ENCODE peak calls at places on chromosomes 16 and 17, in four cellular contexts. Q is neural progenitor cell, V is fibroblast of lung, M is GM23338. G is an unnamed sample.

GRCh38 chr17:66714046-66715023 is 120.6 kb upstream of the CACNG5 start:
- DNase-seq in Q (no peak), V (no peak), M (no peak), G (no peak)

GRCh38 chr16:80300876-80301275 is 239.9 kb upstream of the DYNLRB2 start:
- DNase-seq in Q (no peak), V (peak; percentile 89), M (no peak), G (no peak)

GRCh38 chr17:44360826-44361225 is 2.8 kb downstream of the FAM171A2 start:
- DNase-seq in Q (peak; percentile 85), V (peak; percentile 34), M (peak; percentile 69), G (no peak)

GRCh38 chr16:57591086-57591869 is 37.2 kb upstream of the ADGRG1 start:
- DNase-seq in Q (peak; percentile 85), V (peak; percentile 89), M (peak; percentile 87), G (peak; percentile 93)

GRCh38 chr16:69848635-69849545 is 86.8 kb downstream of the WWP2 start:
- DNase-seq in Q (no peak), V (peak; percentile 95), M (no peak), G (peak; percentile 14)

GRCh38 chr16:64841071-64841470 is 280.8 kb downstream of the CDH11 start:
- DNase-seq in Q (no peak), V (no peak), M (no peak), G (no peak)

GRCh38 chr17:3896108-3897099 is 3.6 kb upstream of the CAMKK1 start:
- DNase-seq in Q (no peak), V (no peak), M (no peak), G (no peak)

GRCh38 chr16:89195521-89196171 is 4.7 kb downstream of the SLC22A31 start:
- DNase-seq in Q (no peak), V (no peak), M (no peak), G (no peak)

GRCh38 chr16:78770353-78771091 is 671.1 kb downstream of the WWOX start:
- DNase-seq in Q (peak; percentile 76), V (peak; percentile 1), M (peak; percentile 84), G (peak; percentile 19)

GRCh38 chr16:8816967-8817662 is 19.5 kb downstream of the PMM2 start:
- DNase-seq in Q (no peak), V (peak; percentile 12), M (no peak), G (no peak)

GRCh38 chr17:40086150-40087044 is 14.0 kb downstream of the NR1D1 start:
- DNase-seq in Q (peak; percentile 83), V (no peak), M (peak; percentile 90), G (no peak)

GRCh38 chr16:26795184-26795583 is 271.5 kb upstream of the C16orf82 start:
- DNase-seq in Q (peak; percentile 56), V (no peak), M (peak; percentile 29), G (no peak)

GRCh38 chr17:5921919-5922318 is 148.3 kb upstream of the WSCD1 start:
- DNase-seq in Q (no peak), V (peak; percentile 33), M (no peak), G (peak; percentile 21)

GRCh38 chr17:75950850-75951554 is 10.2 kb upstream of the FBF1 start:
- DNase-seq in Q (no peak), V (peak; percentile 61), M (no peak), G (no peak)

GRCh38 chr16:11402051-11402744 is 56.9 kb downstream of the RMI2 start:
- DNase-seq in Q (no peak), V (no peak), M (no peak), G (no peak)

GRCh38 chr17:63762106-63763078 is 11.0 kb downstream of the CCDC47 start:
- DNase-seq in Q (no peak), V (no peak), M (no peak), G (no peak)

GRCh38 chr17:10120113-10120485 is 78.3 kb downstream of the GAS7 start:
- DNase-seq in Q (no peak), V (no peak), M (no peak), G (no peak)

GRCh38 chr17:63611354-63611753 is 10.7 kb downstream of the TACO1 start:
- DNase-seq in Q (no peak), V (no peak), M (no peak), G (no peak)

GRCh38 chr16:19809121-19809635 is 75.5 kb downstream of the GPRC5B start:
- DNase-seq in Q (no peak), V (peak; percentile 65), M (no peak), G (peak; percentile 10)

GRCh38 chr17:82794781-82795505 is 43.1 kb downstream of the TBCD start:
- DNase-seq in Q (no peak), V (peak; percentile 22), M (no peak), G (no peak)

GRCh38 chr16:675884-676564 is 553 bp downstream of the RHBDL1 start:
- DNase-seq in Q (no peak), V (no peak), M (peak; percentile 36), G (no peak)
- H3K4me3 ChIP-seq in Q (peak overlapping the region; percentile 50), V (peak overlapping the region; percentile 15), M (peak overlapping the region; percentile 66), G (peak overlapping the region; percentile 30)

DNA sequence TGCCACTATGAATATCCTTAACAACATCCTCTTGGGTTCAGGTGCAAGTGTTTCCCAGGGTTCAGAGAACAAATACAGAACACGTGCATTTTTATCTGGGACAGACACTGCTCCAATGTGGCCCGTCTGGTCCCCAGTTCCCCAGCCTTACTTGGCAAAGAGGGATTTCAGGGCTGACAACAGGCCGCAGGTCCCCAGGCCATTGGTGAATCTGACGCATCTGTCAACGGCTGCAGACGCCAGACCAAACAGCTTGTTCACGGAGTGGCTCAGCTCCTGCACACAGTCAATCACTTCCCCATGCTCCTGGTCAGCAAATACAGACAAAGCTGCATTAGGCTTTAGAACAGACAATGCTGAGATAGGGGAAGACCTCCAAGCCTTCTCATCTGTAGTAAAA is 36.2 kb downstream of the COG7 start:
- DNase-seq in Q (no peak), V (no peak), M (no peak), G (no peak)
- H3K36me3 ChIP-seq in Q (no peaks in the 10 kb centered on the region), V (peaks cover 9% of the 10 kb centered on the region), M (no peaks in the 10 kb centered on the region), G (peaks cover 3% of the 10 kb centered on the region)

GRCh38 chr17:1627219-1627986 is 1.2 kb downstream of the SLC43A2 start:
- DNase-seq in Q (no peak), V (no peak), M (peak; percentile 56), G (no peak)
- H3K4me3 ChIP-seq in Q (peak overlapping the region; percentile 69), V (peak overlapping the region; percentile 80), M (peak overlapping the region; percentile 86), G (peak overlapping the region; percentile 97)

GRCh38 chr16:31130336-31130812 is 5.2 kb downstream of the PRSS8 start:
- DNase-seq in Q (no peak), V (no peak), M (no peak), G (no peak)

GRCh38 chr16:31128711-31129567 is 6.6 kb downstream of the PRSS8 start:
- DNase-seq in Q (no peak), V (no peak), M (no peak), G (peak; percentile 59)

GRCh38 chr16:31131416-31131815 is 4.1 kb downstream of the PRSS8 start:
- DNase-seq in Q (no peak), V (no peak), M (no peak), G (no peak)

GRCh38 chr16:31130899-31131298 is 4.6 kb downstream of the PRSS8 start:
- DNase-seq in Q (no peak), V (no peak), M (peak; percentile 74), G (peak; percentile 82)

GRCh38 chr16:31129568-31130335 is 5.8 kb downstream of the PRSS8 start:
- DNase-seq in Q (no peak), V (peak; percentile 51), M (no peak), G (no peak)
- H3K36me3 ChIP-seq in Q (no peaks in the 10 kb centered on the region), V (peaks cover 5% of the 10 kb centered on the region), M (peaks cover 9% of the 10 kb centered on the region), G (peaks cover 18% of the 10 kb centered on the region)

DNA sequence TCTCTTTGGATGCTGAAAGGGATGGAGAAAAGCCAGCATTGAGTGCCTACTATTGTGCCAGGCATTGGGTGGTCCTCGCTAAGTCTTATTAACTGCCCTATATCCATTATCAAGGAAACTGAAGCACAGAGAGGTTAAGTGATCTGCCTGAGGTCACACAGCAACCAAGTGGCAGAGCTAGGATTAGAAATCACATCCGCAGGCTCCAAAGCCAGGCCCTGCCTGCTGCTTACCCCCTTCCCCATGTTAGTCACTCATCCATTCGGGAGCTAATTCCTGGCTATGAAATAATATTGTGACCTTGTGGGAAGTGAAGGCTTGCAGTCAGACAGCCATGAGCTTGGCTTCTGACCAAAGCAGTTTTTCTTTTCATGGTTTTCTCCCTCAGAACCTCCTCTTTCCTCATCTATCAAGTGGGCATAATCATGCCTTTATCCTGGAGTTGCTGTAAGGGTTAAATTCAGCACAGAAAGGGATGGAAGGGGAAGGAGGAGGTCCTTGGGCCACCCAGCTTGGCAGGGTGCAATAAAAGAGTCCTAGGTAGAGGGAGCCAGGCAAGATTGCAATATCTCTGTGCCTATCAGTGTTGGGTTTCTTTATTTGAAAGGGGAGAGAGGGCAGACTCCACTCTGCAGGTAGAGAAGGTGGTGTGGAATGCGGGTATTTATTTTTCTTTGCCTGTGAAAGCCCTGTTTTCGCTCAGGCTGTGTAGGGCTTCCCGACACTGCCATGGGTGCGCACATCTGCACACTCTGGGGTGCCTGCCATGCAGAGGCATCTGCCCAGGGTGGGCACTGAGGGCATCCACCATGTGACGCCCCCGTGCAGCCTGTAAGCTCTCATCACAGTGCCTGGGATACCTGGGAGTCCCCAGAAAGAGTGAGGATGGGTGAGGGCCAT is 11.3 kb downstream of the RAI1 start:
- DNase-seq in Q (no peak), V (peak; percentile 48), M (no peak), G (no peak)
- H3K4me3 ChIP-seq in Q (peak overlapping the region; percentile 24), V (no peak overlapping the region), M (peak overlapping the region; percentile 66), G (no peak overlapping the region)

DNA sequence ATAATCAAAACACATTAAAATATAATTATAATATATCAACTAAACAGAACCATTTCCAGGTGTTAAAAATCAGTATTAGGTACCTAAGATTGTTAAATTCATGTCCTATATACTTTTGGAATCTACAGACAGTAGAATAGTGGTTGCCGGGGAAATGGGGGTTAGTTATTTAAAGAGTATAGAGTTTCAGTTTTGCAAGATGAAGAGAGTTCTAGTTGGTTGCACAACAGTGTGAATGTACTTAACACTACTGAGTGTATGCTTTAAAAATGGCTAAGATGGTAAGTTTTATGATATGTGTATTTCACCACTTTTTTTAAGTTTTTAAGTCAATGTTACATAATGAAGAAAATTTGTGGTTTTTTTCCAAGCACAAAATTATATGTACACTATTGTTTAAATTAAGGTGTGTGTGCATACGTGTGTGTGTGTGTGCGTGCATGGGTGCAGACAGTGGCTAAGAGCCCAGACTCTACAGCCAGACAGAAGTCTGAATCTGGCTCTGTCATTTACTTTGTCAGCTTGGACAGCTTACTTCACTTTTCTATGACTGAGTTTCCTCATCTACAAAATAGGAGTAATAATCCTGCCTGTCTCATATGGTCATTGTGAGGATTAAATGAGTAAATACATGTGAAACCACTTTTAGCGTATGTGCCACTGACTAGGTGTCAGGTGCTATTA is 25.3 kb upstream of the PHAF1 start:
- DNase-seq in Q (no peak), V (no peak), M (no peak), G (peak; percentile 18)
- H3K36me3 ChIP-seq in Q (no peaks in the 10 kb centered on the region), V (no peaks in the 10 kb centered on the region), M (no peaks in the 10 kb centered on the region), G (peaks cover 3% of the 10 kb centered on the region)

GRCh38 chr17:14144513-14144912 is 75.2 kb downstream of the COX10 start:
- DNase-seq in Q (no peak), V (peak; percentile 10), M (no peak), G (no peak)
- H3K4me3 ChIP-seq in Q (no peak overlapping the region), V (no peak overlapping the region), M (no peak overlapping the region), G (no peak overlapping the region)

DNA sequence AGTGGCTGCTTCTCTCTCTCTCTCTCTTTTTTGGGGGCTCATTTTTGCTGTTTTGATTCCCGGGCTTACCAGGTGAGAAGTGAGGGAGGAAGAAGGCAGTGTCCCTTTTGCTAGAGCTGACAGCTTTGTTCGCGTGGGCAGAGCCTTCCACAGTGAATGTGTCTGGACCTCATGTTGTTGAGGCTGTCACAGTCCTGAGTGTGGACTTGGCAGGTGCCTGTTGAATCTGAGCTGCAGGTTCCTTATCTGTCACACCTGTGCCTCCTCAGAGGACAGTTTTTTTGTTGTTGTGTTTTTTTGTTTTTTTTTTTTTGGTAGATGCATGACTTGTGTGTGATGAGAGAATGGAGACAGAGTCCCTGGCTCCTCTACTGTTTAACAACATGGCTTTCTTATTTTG is 7.7 kb upstream of the TMEM235 start:
- DNase-seq in Q (no peak), V (no peak), M (no peak), G (no peak)
- H3K36me3 ChIP-seq in Q (no peaks in the 10 kb centered on the region), V (peaks cover 9% of the 10 kb centered on the region), M (peaks cover 24% of the 10 kb centered on the region), G (peaks cover 6% of the 10 kb centered on the region)